ENCODE peak calls at places on chromosomes 12 and 14, in four cellular contexts. One of them, this sample, is unnamed.

GRCh38 chr12:4383304-4383865 is 3.9 kb upstream of the FGF23 start:
- DNase-seq in iris pigment epithelial cell: no peak
- DNase-seq in astrocyte of the cerebellum: no peak
- DNase-seq in posterior cingulate gyrus: no peak
- DNase-seq in this sample: no peak

GRCh38 chr14:71583246-71583645 is 349.0 kb upstream of the RGS6 start:
- DNase-seq in posterior cingulate gyrus: no peak
- DNase-seq in astrocyte of the cerebellum: no peak
- DNase-seq in iris pigment epithelial cell: peak; percentile 25
- DNase-seq in this sample: no peak

GRCh38 chr12:32921397-32921796 is 24.8 kb upstream of the PKP2 start:
- DNase-seq in astrocyte of the cerebellum: no peak
- DNase-seq in iris pigment epithelial cell: peak; percentile 92
- DNase-seq in posterior cingulate gyrus: no peak
- DNase-seq in this sample: no peak

GRCh38 chr12:128644664-128645296 is 179.0 kb downstream of the SLC15A4 start:
- DNase-seq in posterior cingulate gyrus: peak; percentile 30
- DNase-seq in astrocyte of the cerebellum: no peak
- DNase-seq in iris pigment epithelial cell: no peak
- DNase-seq in this sample: no peak

GRCh38 chr12:116157845-116158267 is 119.6 kb downstream of the MED13L start:
- DNase-seq in astrocyte of the cerebellum: no peak
- DNase-seq in posterior cingulate gyrus: no peak
- DNase-seq in iris pigment epithelial cell: no peak
- DNase-seq in this sample: no peak

GRCh38 chr14:93859957-93860356 is 67.2 kb upstream of the FAM181A start:
- DNase-seq in astrocyte of the cerebellum: no peak
- DNase-seq in posterior cingulate gyrus: no peak
- DNase-seq in iris pigment epithelial cell: no peak
- DNase-seq in this sample: no peak

GRCh38 chr14:92253381-92253894 is 69.5 kb upstream of the SLC24A4 start:
- DNase-seq in iris pigment epithelial cell: no peak
- DNase-seq in astrocyte of the cerebellum: no peak
- DNase-seq in posterior cingulate gyrus: no peak
- DNase-seq in this sample: no peak

GRCh38 chr12:12726543-12727093 is 9.4 kb downstream of the CDKN1B start:
- DNase-seq in posterior cingulate gyrus: no peak
- DNase-seq in astrocyte of the cerebellum: no peak
- DNase-seq in iris pigment epithelial cell: peak; percentile 87
- DNase-seq in this sample: no peak

GRCh38 chr14:55583942-55584468 is 4.0 kb downstream of the KTN1 start:
- DNase-seq in posterior cingulate gyrus: no peak
- DNase-seq in iris pigment epithelial cell: peak; percentile 52
- DNase-seq in astrocyte of the cerebellum: no peak
- DNase-seq in this sample: no peak

GRCh38 chr14:103194256-103195045 is 71.2 kb downstream of the TNFAIP2 start:
- DNase-seq in posterior cingulate gyrus: no peak
- DNase-seq in iris pigment epithelial cell: peak; percentile 85
- DNase-seq in astrocyte of the cerebellum: peak; percentile 13
- DNase-seq in this sample: no peak

GRCh38 chr12:23640754-23641153 is 308.7 kb downstream of the SOX5 start:
- DNase-seq in astrocyte of the cerebellum: no peak
- DNase-seq in iris pigment epithelial cell: no peak
- DNase-seq in posterior cingulate gyrus: no peak
- DNase-seq in this sample: no peak

GRCh38 chr14:31320216-31320615 is 100.1 kb downstream of the HEATR5A start:
- DNase-seq in astrocyte of the cerebellum: no peak
- DNase-seq in iris pigment epithelial cell: no peak
- DNase-seq in posterior cingulate gyrus: peak; percentile 3
- DNase-seq in this sample: peak; percentile 2

GRCh38 chr12:111692575-111693210 is 6.8 kb downstream of the ACAD10 start:
- DNase-seq in iris pigment epithelial cell: peak; percentile 31
- DNase-seq in astrocyte of the cerebellum: no peak
- DNase-seq in posterior cingulate gyrus: no peak
- DNase-seq in this sample: no peak

GRCh38 chr12:92973614-92974013 is 44.5 kb upstream of the EEA1 start:
- DNase-seq in posterior cingulate gyrus: no peak
- DNase-seq in iris pigment epithelial cell: peak; percentile 98
- DNase-seq in astrocyte of the cerebellum: peak; percentile 24
- DNase-seq in this sample: no peak

This sample was measured in caudate nucleus.